ENCODE peak calls at places on chromosome 13, in eight cellular contexts. N is stimulated activated CD4-positive, alpha-beta T cell treated with anti-CD3 and anti-CD28 coated beads, TNF-alpha, amount 100 ng/mL, for 4 hours; R is non-pigmented ciliary epithelial cell; M is pons; J is RKO; S is activated CD4-positive, alpha-beta T cell treated with anti-CD3 and anti-CD28 coated beads, Interleukin-2, amount 50 U/mL, for 24 hours; U is T-helper 9 cell; T is T47D. Q is an unnamed sample.

GRCh38 chr13:112868308-112868707 is 100.7 kb upstream of the MCF2L start:
- DNase-seq in N (no peak), R (no peak), M (no peak), J (no peak), S (no peak), U (no peak), T (no peak), Q (no peak)

GRCh38 chr13:37539176-37539575 is 59.4 kb downstream of the POSTN start:
- DNase-seq in N (no peak), R (no peak), M (no peak), J (no peak), S (no peak), U (no peak), T (no peak), Q (no peak)

GRCh38 chr13:31053098-31053497 is 108.6 kb downstream of the HSPH1 start:
- DNase-seq in N (no peak), R (no peak), M (no peak), J (no peak), S (no peak), U (no peak), T (peak; percentile 56), Q (no peak)

GRCh38 chr13:40220299-40220935 is 446.0 kb downstream of the FOXO1 start:
- DNase-seq in N (no peak), R (peak; percentile 40), M (no peak), J (no peak), S (no peak), U (no peak), T (no peak), Q (no peak)

GRCh38 chr13:113648218-113648615 is 9.8 kb downstream of the ATP4B start:
- DNase-seq in N (no peak), R (no peak), M (no peak), J (no peak), S (no peak), U (no peak), T (no peak), Q (no peak)

GRCh38 chr13:112670118-112670517 is 19.7 kb upstream of the ATP11A start:
- DNase-seq in N (no peak), R (no peak), M (no peak), J (no peak), S (no peak), U (no peak), T (no peak), Q (no peak)

GRCh38 chr13:33610471-33611015 is 207.4 kb upstream of the RFC3 start:
- DNase-seq in N (peak; percentile 14), R (no peak), M (peak; percentile 80), J (no peak), S (peak; percentile 36), U (peak; percentile 44), T (no peak), Q (peak; percentile 5)

GRCh38 chr13:98401936-98402335 is 175.0 kb downstream of the STK24 start:
- DNase-seq in N (no peak), R (no peak), M (no peak), J (no peak), S (no peak), U (no peak), T (no peak), Q (no peak)

GRCh38 chr13:112772929-112773328 is 83.1 kb downstream of the ATP11A start:
- DNase-seq in N (no peak), R (no peak), M (no peak), J (no peak), S (no peak), U (no peak), T (no peak), Q (no peak)

GRCh38 chr13:62838891-62839290 is 1423.2 kb upstream of the PCDH20 start:
- DNase-seq in N (no peak), R (no peak), M (no peak), J (no peak), S (no peak), U (no peak), T (no peak), Q (no peak)

GRCh38 chr13:36848228-36848982 is 29.4 kb downstream of the RFXAP start:
- DNase-seq in N (no peak), R (no peak), M (no peak), J (peak; percentile 31), S (no peak), U (no peak), T (no peak), Q (no peak)

GRCh38 chr13:35765387-35765786 is 288.9 kb upstream of the MAB21L1 start:
- DNase-seq in N (no peak), R (no peak), M (no peak), J (no peak), S (no peak), U (no peak), T (no peak), Q (no peak)

GRCh38 chr13:113804703-113805430 is 45.8 kb downstream of the TMEM255B start:
- DNase-seq in N (no peak), R (no peak), M (no peak), J (no peak), S (no peak), U (no peak), T (no peak), Q (no peak)